ENCODE peak calls at places on chromosomes 5 and 9, in five cellular contexts. One of them, this sample, is unnamed.

GRCh38 chr5:76104027-76104426 is 20.8 kb downstream of the SV2C start:
- DNase-seq in neural crest cell: peak
- DNase-seq in upper lobe of right lung: no peak
- DNase-seq in choroid plexus epithelial cell: peak
- DNase-seq in IMR-90: peak
- DNase-seq in this sample: no peak

GRCh38 chr5:5105531-5105930 is 34.6 kb upstream of the ADAMTS16 start:
- DNase-seq in neural crest cell: no peak
- DNase-seq in upper lobe of right lung: no peak
- DNase-seq in choroid plexus epithelial cell: no peak
- DNase-seq in IMR-90: no peak
- DNase-seq in this sample: no peak

GRCh38 chr5:157613385-157614245 is 38.0 kb upstream of the ADAM19 start:
- DNase-seq in neural crest cell: no peak
- DNase-seq in upper lobe of right lung: no peak
- DNase-seq in choroid plexus epithelial cell: no peak
- DNase-seq in IMR-90: no peak
- DNase-seq in this sample: no peak

GRCh38 chr5:168734657-168735344 is 155.6 kb upstream of the PANK3 start:
- DNase-seq in neural crest cell: no peak
- DNase-seq in upper lobe of right lung: no peak
- DNase-seq in choroid plexus epithelial cell: peak
- DNase-seq in IMR-90: peak
- DNase-seq in this sample: no peak

GRCh38 chr9:111253742-111254437 is 76.1 kb downstream of the OR2K2 start:
- DNase-seq in neural crest cell: no peak
- DNase-seq in upper lobe of right lung: no peak
- DNase-seq in choroid plexus epithelial cell: peak
- DNase-seq in IMR-90: no peak
- DNase-seq in this sample: no peak

GRCh38 chr5:163735069-163735468 is 229.7 kb downstream of the MAT2B start:
- DNase-seq in neural crest cell: no peak
- DNase-seq in upper lobe of right lung: no peak
- DNase-seq in choroid plexus epithelial cell: no peak
- DNase-seq in IMR-90: no peak
- DNase-seq in this sample: no peak

GRCh38 chr5:159629158-159629557 is 287.1 kb upstream of the ADRA1B start:
- DNase-seq in neural crest cell: no peak
- DNase-seq in upper lobe of right lung: no peak
- DNase-seq in choroid plexus epithelial cell: no peak
- DNase-seq in IMR-90: no peak
- DNase-seq in this sample: no peak

GRCh38 chr9:99056876-99057664 is 47.8 kb upstream of the TGFBR1 start:
- DNase-seq in neural crest cell: no peak
- DNase-seq in upper lobe of right lung: no peak
- DNase-seq in choroid plexus epithelial cell: peak
- DNase-seq in IMR-90: peak
- DNase-seq in this sample: no peak

GRCh38 chr5:90709323-90710148 is 150.9 kb downstream of the ADGRV1 start:
- DNase-seq in neural crest cell: peak
- DNase-seq in upper lobe of right lung: no peak
- DNase-seq in choroid plexus epithelial cell: peak
- DNase-seq in IMR-90: peak
- DNase-seq in this sample: peak

GRCh38 chr5:174799146-174799545 is 74.8 kb downstream of the MSX2 start:
- DNase-seq in neural crest cell: no peak
- DNase-seq in upper lobe of right lung: no peak
- DNase-seq in choroid plexus epithelial cell: peak
- DNase-seq in IMR-90: no peak
- DNase-seq in this sample: no peak

GRCh38 chr5:90747175-90747574 is 188.6 kb downstream of the ADGRV1 start:
- DNase-seq in neural crest cell: no peak
- DNase-seq in upper lobe of right lung: no peak
- DNase-seq in choroid plexus epithelial cell: peak
- DNase-seq in IMR-90: no peak
- DNase-seq in this sample: no peak

GRCh38 chr5:95317085-95317484 is 32.2 kb upstream of the MCTP1 start:
- DNase-seq in neural crest cell: no peak
- DNase-seq in upper lobe of right lung: no peak
- DNase-seq in choroid plexus epithelial cell: no peak
- DNase-seq in IMR-90: no peak
- DNase-seq in this sample: no peak
- TF ChIP-seq CTCF in neural crest cell: peak
- TF ChIP-seq CTCF in upper lobe of right lung: no peak
- TF ChIP-seq CTCF in choroid plexus epithelial cell: peak
- TF ChIP-seq CTCF in IMR-90: no peak
- TF ChIP-seq CTCF in this sample: peak

DNA sequence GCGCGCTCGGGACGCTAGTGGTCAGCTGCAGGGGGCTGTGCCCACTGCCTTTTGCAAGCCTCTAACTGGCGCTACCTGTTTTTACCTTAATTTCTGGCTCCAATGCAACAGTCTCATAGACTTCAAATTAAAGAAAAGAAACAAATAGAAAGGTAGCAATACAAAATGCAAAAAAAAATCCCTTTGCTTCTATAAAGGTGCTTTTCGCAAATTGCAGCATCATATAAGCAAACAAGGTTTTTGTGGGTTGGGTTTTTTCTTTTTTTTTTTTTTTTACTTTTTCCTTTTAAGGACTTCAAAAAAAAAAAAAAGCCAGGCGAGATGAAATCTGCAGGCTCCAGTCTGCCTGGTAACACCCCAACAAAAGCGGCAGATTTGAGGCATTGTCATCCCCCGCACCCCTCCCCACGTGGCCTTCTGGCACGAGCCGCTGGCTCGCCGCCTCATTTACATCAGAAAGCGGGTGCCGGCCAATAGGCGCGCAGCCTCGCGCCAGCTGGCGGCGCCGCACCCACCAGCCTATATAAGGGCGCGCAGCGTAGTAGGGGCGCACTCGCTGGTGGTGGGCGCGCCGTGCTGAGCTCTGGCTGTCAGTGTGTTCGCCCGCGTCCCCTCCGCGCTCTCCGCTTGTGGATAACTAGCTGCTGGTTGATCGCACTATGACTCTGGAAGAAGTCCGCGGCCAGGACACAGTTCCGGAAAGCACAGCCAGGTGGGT is at the start of gene GADD45G:
- DNase-seq in neural crest cell: peak
- DNase-seq in upper lobe of right lung: peak
- DNase-seq in choroid plexus epithelial cell: peak
- DNase-seq in IMR-90: peak
- DNase-seq in this sample: peak
- TF ChIP-seq CTCF in neural crest cell: no peak
- TF ChIP-seq CTCF in upper lobe of right lung: no peak
- TF ChIP-seq CTCF in choroid plexus epithelial cell: no peak
- TF ChIP-seq CTCF in IMR-90: no peak
- TF ChIP-seq CTCF in this sample: no peak

GRCh38 chr5:57662991-57663390 is 180.4 kb upstream of the ACTBL2 start:
- DNase-seq in neural crest cell: no peak
- DNase-seq in upper lobe of right lung: no peak
- DNase-seq in choroid plexus epithelial cell: peak
- DNase-seq in IMR-90: peak
- DNase-seq in this sample: no peak
- TF ChIP-seq CTCF in neural crest cell: no peak
- TF ChIP-seq CTCF in upper lobe of right lung: no peak
- TF ChIP-seq CTCF in choroid plexus epithelial cell: no peak
- TF ChIP-seq CTCF in IMR-90: no peak
- TF ChIP-seq CTCF in this sample: no peak

DNA sequence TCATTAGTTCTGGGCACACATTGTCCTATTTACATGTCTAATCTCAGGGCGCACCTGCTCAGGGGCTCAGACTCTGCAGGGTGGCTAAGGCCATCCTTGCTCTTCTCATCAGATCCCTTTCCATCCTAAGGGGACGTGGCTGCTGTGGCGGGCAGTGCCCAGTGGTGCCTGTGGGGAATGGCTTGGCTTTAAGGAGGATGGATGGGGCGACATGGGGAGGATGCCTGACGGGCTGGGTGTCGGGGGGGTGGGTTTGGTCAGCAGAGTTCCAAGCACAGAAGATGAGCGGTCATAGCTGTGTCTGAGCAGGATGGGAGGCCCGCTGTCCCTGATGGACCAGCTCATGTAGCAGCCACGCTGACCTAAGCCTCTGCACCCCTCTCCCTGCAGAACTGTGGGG is 40.9 kb upstream of the SUSD3 start:
- DNase-seq in neural crest cell: no peak
- DNase-seq in upper lobe of right lung: peak
- DNase-seq in choroid plexus epithelial cell: no peak
- DNase-seq in IMR-90: no peak
- DNase-seq in this sample: no peak
- TF ChIP-seq CTCF in neural crest cell: no peak
- TF ChIP-seq CTCF in upper lobe of right lung: no peak
- TF ChIP-seq CTCF in choroid plexus epithelial cell: no peak
- TF ChIP-seq CTCF in IMR-90: no peak
- TF ChIP-seq CTCF in this sample: no peak

GRCh38 chr5:123157797-123158528 is 68.9 kb downstream of the PRDM6 start:
- DNase-seq in neural crest cell: no peak
- DNase-seq in upper lobe of right lung: no peak
- DNase-seq in choroid plexus epithelial cell: peak
- DNase-seq in IMR-90: peak
- DNase-seq in this sample: no peak
- TF ChIP-seq CTCF in neural crest cell: no peak
- TF ChIP-seq CTCF in upper lobe of right lung: no peak
- TF ChIP-seq CTCF in choroid plexus epithelial cell: peak
- TF ChIP-seq CTCF in IMR-90: peak
- TF ChIP-seq CTCF in this sample: no peak

GRCh38 chr9:14413811-14414210 is 99.9 kb upstream of the NFIB start:
- DNase-seq in neural crest cell: no peak
- DNase-seq in upper lobe of right lung: no peak
- DNase-seq in choroid plexus epithelial cell: no peak
- DNase-seq in IMR-90: no peak
- DNase-seq in this sample: no peak

GRCh38 chr9:14415947-14416346 is 102.0 kb upstream of the NFIB start:
- DNase-seq in neural crest cell: no peak
- DNase-seq in upper lobe of right lung: no peak
- DNase-seq in choroid plexus epithelial cell: peak
- DNase-seq in IMR-90: peak
- DNase-seq in this sample: no peak

GRCh38 chr9:14417230-14417629 is 103.3 kb upstream of the NFIB start:
- DNase-seq in neural crest cell: no peak
- DNase-seq in upper lobe of right lung: no peak
- DNase-seq in choroid plexus epithelial cell: peak
- DNase-seq in IMR-90: peak
- DNase-seq in this sample: no peak

GRCh38 chr9:14418262-14419200 is 104.6 kb upstream of the NFIB start:
- DNase-seq in neural crest cell: no peak
- DNase-seq in upper lobe of right lung: no peak
- DNase-seq in choroid plexus epithelial cell: peak
- DNase-seq in IMR-90: no peak
- DNase-seq in this sample: no peak

GRCh38 chr9:14412778-14413177 is 98.8 kb upstream of the NFIB start:
- DNase-seq in neural crest cell: no peak
- DNase-seq in upper lobe of right lung: no peak
- DNase-seq in choroid plexus epithelial cell: peak
- DNase-seq in IMR-90: no peak
- DNase-seq in this sample: no peak
- TF ChIP-seq CTCF in neural crest cell: no peak
- TF ChIP-seq CTCF in upper lobe of right lung: no peak
- TF ChIP-seq CTCF in choroid plexus epithelial cell: no peak
- TF ChIP-seq CTCF in IMR-90: no peak
- TF ChIP-seq CTCF in this sample: no peak

This sample was measured in glutamatergic neuron.